ENCODE peak calls at places on chromosomes 13 and 19, in four cellular contexts. C, I, S and R are unnamed samples.
A peak's percentile ranks its signal among the peaks of the same experiment; 100 is the strongest.

GRCh38 chr19:1116726-1117581 is 13.2 kb downstream of the GPX4 start:
- DNase-seq in C (no peak), I (no peak), S (no peak), R (no peak)

GRCh38 chr19:32581704-32582164 is 744 bp downstream of the PDCD5 start:
- DNase-seq in C (no peak), I (no peak), S (no peak), R (no peak)

GRCh38 chr13:106752584-106753202 is 184.8 kb upstream of the ARGLU1 start:
- DNase-seq in C (no peak), I (no peak), S (no peak), R (no peak)

GRCh38 chr19:2982983-2983350 is 5.6 kb downstream of the TLE6 start:
- DNase-seq in C (no peak), I (no peak), S (no peak), R (no peak)

GRCh38 chr13:111429064-111429558 is 108.7 kb downstream of the TEX29 start:
- DNase-seq in C (peak; percentile 37), I (peak; percentile 8), S (peak; percentile 33), R (peak; percentile 28)

GRCh38 chr19:10718205-10719196 is 622 bp downstream of the DNM2 start:
- DNase-seq in C (peak; percentile 47), I (peak; percentile 28), S (peak; percentile 59), R (no peak)

GRCh38 chr19:27774337-27774736 is 1438.6 kb downstream of the UQCRFS1 start:
- DNase-seq in C (no peak), I (no peak), S (no peak), R (no peak)

GRCh38 chr13:101730420-101731000 is 278.0 kb downstream of the ITGBL1 start:
- DNase-seq in C (no peak), I (no peak), S (no peak), R (no peak)

GRCh38 chr13:101139076-101139475 is 277.2 kb downstream of the NALCN start:
- DNase-seq in C (no peak), I (no peak), S (no peak), R (no peak)

GRCh38 chr19:14540741-14541525 is 11.5 kb downstream of the TECR start:
- DNase-seq in C (no peak), I (no peak), S (no peak), R (no peak)

GRCh38 chr19:46040125-46040524 is 677 bp downstream of the IGFL4 start:
- DNase-seq in C (no peak), I (no peak), S (no peak), R (no peak)

GRCh38 chr13:98307744-98308524 is 130.9 kb upstream of the RNF113B start:
- DNase-seq in C (no peak), I (no peak), S (no peak), R (no peak)